ENCODE peak calls at places on chromosomes 4 and X, in eight cellular contexts. I, E, F, C, H, Y, T and J are unnamed samples.

GRCh38 chr4:147498031-147498700 is 17.3 kb downstream of the EDNRA start:
- DNase-seq in I (no peak), E (no peak), F (no peak), C (no peak), H (no peak), Y (no peak), T (no peak), J (no peak)

GRCh38 chr4:10456270-10457254 is 664 bp downstream of the ZNF518B start:
- DNase-seq in I (peak), E (peak), F (peak), C (peak), H (no peak), Y (peak), T (peak), J (peak)

GRCh38 chr4:3827616-3828492 is 61.7 kb downstream of the ADRA2C start:
- DNase-seq in I (peak), E (no peak), F (no peak), C (no peak), H (peak), Y (no peak), T (no peak), J (no peak)

GRCh38 chr4:80125252-80126177 is 52.5 kb upstream of the ANTXR2 start:
- DNase-seq in I (no peak), E (no peak), F (no peak), C (no peak), H (peak), Y (peak), T (no peak), J (peak)

GRCh38 chrX:154457491-154458115 is 478 bp upstream of the PLXNA3 start:
- DNase-seq in I (peak), E (no peak), F (peak), C (no peak), H (peak), Y (no peak), T (peak), J (no peak)

GRCh38 chrX:66022742-66023725 is 16.8 kb downstream of the VSIG4 start:
- DNase-seq in I (no peak), E (no peak), F (no peak), C (no peak), H (peak), Y (no peak), T (no peak), J (no peak)

GRCh38 chr4:51932261-51932660 is 87.9 kb downstream of the LRRC66 start:
- DNase-seq in I (no peak), E (no peak), F (no peak), C (no peak), H (no peak), Y (no peak), T (no peak), J (no peak)

GRCh38 chr4:138555584-138555983 is 313.4 kb upstream of the SLC7A11 start:
- DNase-seq in I (no peak), E (peak), F (no peak), C (peak), H (peak), Y (no peak), T (no peak), J (no peak)

GRCh38 chr4:129526812-129527211 is 430.9 kb downstream of the C4orf33 start:
- DNase-seq in I (no peak), E (no peak), F (no peak), C (no peak), H (peak), Y (no peak), T (no peak), J (no peak)

GRCh38 chr4:155629183-155629825 is 37.3 kb upstream of the GUCY1A1 start:
- DNase-seq in I (no peak), E (no peak), F (no peak), C (no peak), H (peak), Y (no peak), T (no peak), J (no peak)

GRCh38 chrX:123976671-123977316 is 15.3 kb downstream of the STAG2 start:
- DNase-seq in I (no peak), E (no peak), F (no peak), C (no peak), H (peak), Y (no peak), T (no peak), J (no peak)

GRCh38 chrX:74449322-74449936 is 28.1 kb downstream of the SLC16A2 start:
- DNase-seq in I (no peak), E (no peak), F (no peak), C (no peak), H (peak), Y (no peak), T (peak), J (no peak)

GRCh38 chrX:136646602-136647239 is 1.2 kb upstream of the CD40LG start:
- DNase-seq in I (no peak), E (no peak), F (no peak), C (no peak), H (no peak), Y (no peak), T (peak), J (no peak)

GRCh38 chrX:112266136-112266535 is 183.6 kb upstream of the TRPC5 start:
- DNase-seq in I (no peak), E (no peak), F (no peak), C (no peak), H (no peak), Y (no peak), T (no peak), J (no peak)

GRCh38 chr4:1137063-1137771 is 23.9 kb upstream of the RNF212 start:
- DNase-seq in I (no peak), E (no peak), F (no peak), C (no peak), H (no peak), Y (no peak), T (no peak), J (no peak)

GRCh38 chr4:75370582-75370981 is 143.6 kb downstream of the RCHY1 start:
- DNase-seq in I (no peak), E (no peak), F (no peak), C (no peak), H (no peak), Y (no peak), T (no peak), J (no peak)

GRCh38 chrX:134936542-134936941 is 54.2 kb upstream of the SMIM10 start:
- DNase-seq in I (no peak), E (no peak), F (no peak), C (no peak), H (no peak), Y (no peak), T (no peak), J (no peak)

GRCh38 chr4:142846105-142846728 is at the start of gene INPP4B:
- DNase-seq in I (peak), E (peak), F (peak), C (peak), H (peak), Y (peak), T (peak), J (no peak)

GRCh38 chr4:149910177-149910576 is 94.5 kb upstream of the IQCM start:
- DNase-seq in I (no peak), E (no peak), F (no peak), C (no peak), H (no peak), Y (no peak), T (no peak), J (no peak)